ENCODE peak calls at places on chromosomes 6 and 20, in ten cellular contexts. K is CD4-positive, CD25-positive, alpha-beta regulatory T cell; S is lung; M is NT2/D1; U is transverse colon; T is pancreas; F is PC-3; Y is K562; V is HepG2; I is CD8-positive, alpha-beta memory T cell. Z is an unnamed sample.

GRCh38 chr6:33914519-33915120 is 110.8 kb upstream of the MLN start:
- DNase-seq in F (no peak), K (peak; percentile 29), V (no peak), Y (no peak), S (no peak), T (no peak), I (peak; percentile 58), M (no peak), U (peak; percentile 29), Z (no peak)

GRCh38 chr20:18276821-18277220 is 11.5 kb upstream of the ZNF133 start:
- DNase-seq in U (peak; percentile 77), M (peak; percentile 42), I (peak; percentile 34), V (peak; percentile 75), S (peak; percentile 82), T (peak; percentile 79), Y (peak; percentile 56), F (peak; percentile 95), K (peak; percentile 36), Z (peak; percentile 44)

GRCh38 chr20:38432292-38432691 is 2.8 kb downstream of the SNHG17 start:
- DNase-seq in I (no peak), Y (no peak), S (no peak), M (no peak), V (no peak), U (no peak), T (no peak), K (no peak), F (no peak), Z (no peak)

GRCh38 chr20:36098364-36098763 is 56.2 kb upstream of the EPB41L1 start:
- DNase-seq in I (no peak), F (no peak), T (no peak), U (peak; percentile 67), V (no peak), M (no peak), K (no peak), Y (no peak), S (no peak), Z (peak; percentile 86)

GRCh38 chr6:131574133-131574532 is 1.1 kb downstream of the ARG1 start:
- DNase-seq in T (no peak), Y (no peak), F (no peak), I (no peak), K (no peak), S (no peak), U (no peak), M (no peak), V (peak; percentile 67), Z (no peak)

GRCh38 chr20:32463642-32464400 is 105.7 kb downstream of the ASXL1 start:
- DNase-seq in T (peak; percentile 77), Y (no peak), U (peak; percentile 80), M (no peak), S (no peak), K (no peak), V (no peak), F (no peak), I (no peak), Z (no peak)

GRCh38 chr6:117919775-117920492 is 12.9 kb downstream of the SLC35F1 start:
- DNase-seq in F (no peak), U (no peak), V (no peak), T (peak; percentile 71), K (no peak), I (no peak), M (peak; percentile 47), Y (no peak), S (no peak), Z (no peak)

GRCh38 chr6:149137594-149137993 is 179.9 kb upstream of the TAB2 start:
- DNase-seq in K (no peak), F (no peak), I (no peak), M (no peak), U (no peak), Y (no peak), S (no peak), V (no peak), T (no peak), Z (no peak)

GRCh38 chr20:23125159-23125558 is 39.0 kb upstream of the CD93 start:
- DNase-seq in S (no peak), U (no peak), T (no peak), F (no peak), M (no peak), V (no peak), I (no peak), K (no peak), Y (no peak), Z (no peak)

GRCh38 chr20:2890743-2891142 is 17.5 kb downstream of the PTPRA start:
- DNase-seq in K (no peak), S (no peak), V (no peak), Y (peak; percentile 62), U (no peak), M (no peak), T (no peak), I (no peak), F (peak; percentile 25), Z (no peak)

GRCh38 chr6:26158581-26159416 is 71.6 kb downstream of the HFE start:
- DNase-seq in Y (peak; percentile 39), K (peak; percentile 73), I (peak; percentile 77), F (peak; percentile 64), S (peak; percentile 68), M (no peak), U (peak; percentile 87), T (peak; percentile 74), V (no peak), Z (peak; percentile 46)

GRCh38 chr6:39003072-39003471 is 45.5 kb upstream of the GLP1R start:
- DNase-seq in Y (peak; percentile 59), K (no peak), T (no peak), V (no peak), S (no peak), F (peak; percentile 25), U (no peak), I (no peak), M (no peak), Z (no peak)

GRCh38 chr20:53826597-53827291 is 233.1 kb upstream of the ZNF217 start:
- DNase-seq in K (no peak), U (no peak), V (no peak), Y (no peak), S (no peak), M (no peak), F (no peak), I (no peak), T (no peak), Z (no peak)
- H3K4me3 ChIP-seq in K (no peak overlapping the region), U (no peak overlapping the region), V (no peak overlapping the region), Y (no peak overlapping the region), S (no peak overlapping the region), M (no peak overlapping the region), F (no peak overlapping the region), I (no peak overlapping the region), T (no peak overlapping the region), Z (no peak overlapping the region)

GRCh38 chr6:27290850-27291208 is 21.2 kb downstream of the POM121L2 start:
- DNase-seq in V (no peak), I (no peak), U (no peak), F (no peak), Y (no peak), K (no peak), M (no peak), S (no peak), T (no peak), Z (no peak)

GRCh38 chr6:27287751-27288135 is 24.3 kb downstream of the POM121L2 start:
- DNase-seq in Y (no peak), U (no peak), V (no peak), I (no peak), S (no peak), T (no peak), M (no peak), K (no peak), F (no peak), Z (no peak)

GRCh38 chr6:27293436-27294152 is 18.5 kb downstream of the POM121L2 start:
- DNase-seq in T (no peak), I (no peak), M (no peak), F (peak; percentile 81), Y (peak; percentile 68), V (peak; percentile 38), U (no peak), K (no peak), S (no peak), Z (peak; percentile 87)

GRCh38 chr6:27288136-27289044 is 23.7 kb downstream of the POM121L2 start:
- DNase-seq in Y (peak; percentile 72), U (no peak), F (peak; percentile 33), S (no peak), T (no peak), M (no peak), V (no peak), I (no peak), K (no peak), Z (peak; percentile 67)

DNA sequence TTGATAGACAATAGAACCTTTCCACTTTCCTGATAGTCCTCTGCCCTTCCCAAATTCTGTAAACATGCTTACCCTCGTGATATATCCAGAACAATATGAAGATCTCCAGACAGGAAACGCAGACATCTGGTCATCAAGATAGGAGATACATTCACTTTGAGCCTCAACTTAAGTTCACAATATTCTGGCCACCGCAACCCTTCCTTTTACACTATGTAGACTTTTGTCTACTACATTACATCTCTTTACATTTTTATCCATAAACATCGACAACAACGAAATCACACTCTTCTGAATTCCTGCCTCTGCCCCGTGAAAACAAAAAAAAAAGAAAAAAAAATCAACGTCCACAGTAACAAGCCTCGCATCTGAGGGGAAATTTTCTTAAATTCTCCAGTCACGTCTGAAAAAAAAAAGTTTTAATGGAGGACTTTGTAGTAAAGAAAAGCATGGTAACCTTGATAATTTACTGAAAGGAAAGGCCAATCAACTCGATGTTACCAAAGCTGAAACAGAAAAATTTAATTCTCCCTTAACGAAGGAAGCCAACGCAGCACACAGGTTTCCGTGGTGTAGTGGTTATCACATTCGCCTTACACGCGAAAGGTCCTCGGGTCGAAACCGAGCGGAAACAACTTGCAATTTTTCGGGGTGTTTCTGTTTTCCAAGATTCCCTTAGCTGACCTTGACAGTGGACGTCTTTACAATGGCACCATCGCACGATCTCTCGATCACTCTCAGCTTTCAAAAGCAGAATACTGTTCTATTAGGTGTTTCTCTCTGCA is 21.8 kb downstream of the POM121L2 start:
- DNase-seq in F (no peak), S (no peak), U (no peak), M (no peak), V (peak; percentile 34), Y (peak; percentile 81), K (no peak), I (no peak), T (no peak), Z (peak; percentile 80)
- H3K9me3 ChIP-seq in F (no peaks in the 10 kb centered on the region), S (peaks cover 6% of the 10 kb centered on the region), U (no peaks in the 10 kb centered on the region), M (no peaks in the 10 kb centered on the region), V (no peaks in the 10 kb centered on the region), Y (no peaks in the 10 kb centered on the region), K (peaks cover 42% of the 10 kb centered on the region), I (peaks cover 6% of the 10 kb centered on the region), T (no peaks in the 10 kb centered on the region), Z (peaks cover 1% of the 10 kb centered on the region)

GRCh38 chr6:153047386-153047785 is 44.9 kb upstream of the MTRF1L start:
- DNase-seq in T (no peak), F (no peak), Y (no peak), M (no peak), S (no peak), K (no peak), I (no peak), V (no peak), U (no peak), Z (no peak)
- H3K4me3 ChIP-seq in T (no peak overlapping the region), F (no peak overlapping the region), Y (no peak overlapping the region), M (no peak overlapping the region), S (no peak overlapping the region), K (no peak overlapping the region), I (no peak overlapping the region), V (no peak overlapping the region), U (no peak overlapping the region), Z (no peak overlapping the region)

DNA sequence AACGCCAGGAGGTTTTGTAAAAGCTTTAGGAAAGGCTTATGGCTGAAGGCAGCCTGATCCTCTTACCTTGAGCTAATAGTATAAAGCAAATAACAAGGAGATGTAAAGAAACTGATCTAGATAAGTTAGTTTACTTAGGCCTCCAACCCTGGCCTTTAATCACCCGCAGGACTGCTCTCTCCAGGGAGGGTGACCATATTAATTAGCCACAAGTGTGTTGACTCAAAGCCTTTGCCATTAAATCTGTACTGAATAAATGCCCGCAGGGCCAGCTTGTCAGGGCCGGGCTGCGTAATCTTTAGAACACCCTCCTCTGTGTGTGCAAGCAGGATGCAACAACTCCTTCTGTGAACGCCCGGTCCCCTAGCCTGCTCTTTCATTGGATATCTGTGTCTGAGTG is 6.1 kb upstream of the PRSS16 start:
- DNase-seq in V (no peak), U (no peak), M (no peak), S (no peak), F (peak; percentile 72), Y (no peak), I (no peak), K (no peak), T (no peak), Z (no peak)
- H3K9me3 ChIP-seq in V (peaks cover 7% of the 10 kb centered on the region), U (no peaks in the 10 kb centered on the region), M (no peaks in the 10 kb centered on the region), S (peaks cover 2% of the 10 kb centered on the region), F (no peaks in the 10 kb centered on the region), Y (peaks cover 3% of the 10 kb centered on the region), I (no peaks in the 10 kb centered on the region), K (peaks cover 9% of the 10 kb centered on the region), T (no peaks in the 10 kb centered on the region), Z (no peaks in the 10 kb centered on the region)